ENCODE peak calls at places on chromosomes 3 and 15, in five cellular contexts. One of them, this sample, is unnamed.

GRCh38 chr3:37141676-37142075 is 32.7 kb downstream of the LRRFIP2 start:
- DNase-seq in tibial artery: no peak
- DNase-seq in heart left ventricle: no peak
- DNase-seq in mammary epithelial cell: no peak
- DNase-seq in foreskin keratinocyte: no peak
- DNase-seq in this sample: no peak

GRCh38 chr3:137116619-137117018 is 158.8 kb downstream of the IL20RB start:
- DNase-seq in heart left ventricle: no peak
- DNase-seq in foreskin keratinocyte: peak
- DNase-seq in mammary epithelial cell: peak
- DNase-seq in tibial artery: no peak
- DNase-seq in this sample: no peak

GRCh38 chr3:158313344-158313927 is 203.5 kb downstream of the RSRC1 start:
- DNase-seq in foreskin keratinocyte: peak
- DNase-seq in heart left ventricle: no peak
- DNase-seq in mammary epithelial cell: peak
- DNase-seq in tibial artery: no peak
- DNase-seq in this sample: peak

GRCh38 chr15:28933710-28934445 is 48.1 kb downstream of the APBA2 start:
- DNase-seq in mammary epithelial cell: no peak
- DNase-seq in heart left ventricle: no peak
- DNase-seq in foreskin keratinocyte: no peak
- DNase-seq in tibial artery: no peak
- DNase-seq in this sample: no peak

GRCh38 chr3:26308454-26308853 is 314.1 kb upstream of the LRRC3B start:
- DNase-seq in mammary epithelial cell: no peak
- DNase-seq in foreskin keratinocyte: no peak
- DNase-seq in heart left ventricle: no peak
- DNase-seq in tibial artery: no peak
- DNase-seq in this sample: no peak

GRCh38 chr3:131608741-131609140 is 106.0 kb upstream of the MRPL3 start:
- DNase-seq in tibial artery: no peak
- DNase-seq in heart left ventricle: no peak
- DNase-seq in foreskin keratinocyte: no peak
- DNase-seq in mammary epithelial cell: no peak
- DNase-seq in this sample: no peak

GRCh38 chr15:28994142-28994829 is 108.5 kb downstream of the APBA2 start:
- DNase-seq in tibial artery: no peak
- DNase-seq in heart left ventricle: no peak
- DNase-seq in mammary epithelial cell: no peak
- DNase-seq in foreskin keratinocyte: no peak
- DNase-seq in this sample: no peak

GRCh38 chr15:74787251-74788041 is 5.6 kb downstream of the CSK start:
- DNase-seq in mammary epithelial cell: peak
- DNase-seq in heart left ventricle: peak
- DNase-seq in tibial artery: peak
- DNase-seq in foreskin keratinocyte: peak
- DNase-seq in this sample: no peak

GRCh38 chr15:68800875-68801274 is 19.8 kb downstream of the ANP32A start:
- DNase-seq in mammary epithelial cell: no peak
- DNase-seq in heart left ventricle: no peak
- DNase-seq in tibial artery: no peak
- DNase-seq in foreskin keratinocyte: no peak
- DNase-seq in this sample: no peak

GRCh38 chr3:159988617-159989251 is at the start of gene IL12A:
- DNase-seq in heart left ventricle: peak
- DNase-seq in tibial artery: peak
- DNase-seq in mammary epithelial cell: peak
- DNase-seq in foreskin keratinocyte: peak
- DNase-seq in this sample: peak

GRCh38 chr15:89399390-89400120 is 64.9 kb upstream of the POLG start:
- DNase-seq in heart left ventricle: no peak
- DNase-seq in mammary epithelial cell: no peak
- DNase-seq in foreskin keratinocyte: no peak
- DNase-seq in tibial artery: no peak
- DNase-seq in this sample: peak

GRCh38 chr15:76577879-76578512 is 241.4 kb downstream of the ISL2 start:
- DNase-seq in mammary epithelial cell: peak
- DNase-seq in heart left ventricle: no peak
- DNase-seq in tibial artery: no peak
- DNase-seq in foreskin keratinocyte: peak
- DNase-seq in this sample: no peak

GRCh38 chr15:43067717-43068461 is 37.9 kb downstream of the UBR1 start:
- DNase-seq in tibial artery: no peak
- DNase-seq in mammary epithelial cell: peak
- DNase-seq in heart left ventricle: no peak
- DNase-seq in foreskin keratinocyte: peak
- DNase-seq in this sample: no peak

GRCh38 chr3:113906568-113907140 is 41.2 kb upstream of the ZDHHC23 start:
- DNase-seq in tibial artery: no peak
- DNase-seq in heart left ventricle: no peak
- DNase-seq in mammary epithelial cell: no peak
- DNase-seq in foreskin keratinocyte: no peak
- DNase-seq in this sample: no peak

GRCh38 chr15:90042766-90043525 is 41.8 kb downstream of the ZNF710 start:
- DNase-seq in tibial artery: no peak
- DNase-seq in foreskin keratinocyte: no peak
- DNase-seq in mammary epithelial cell: no peak
- DNase-seq in heart left ventricle: no peak
- DNase-seq in this sample: no peak

GRCh38 chr3:37753428-37753827 is 108.3 kb upstream of the CTDSPL start:
- DNase-seq in tibial artery: no peak
- DNase-seq in foreskin keratinocyte: peak
- DNase-seq in mammary epithelial cell: peak
- DNase-seq in heart left ventricle: no peak
- DNase-seq in this sample: no peak

GRCh38 chr15:78681306-78682012 is 40.4 kb upstream of the CHRNB4 start:
- DNase-seq in mammary epithelial cell: no peak
- DNase-seq in foreskin keratinocyte: no peak
- DNase-seq in tibial artery: no peak
- DNase-seq in heart left ventricle: no peak
- DNase-seq in this sample: no peak

GRCh38 chr3:33803894-33804526 is 5.6 kb downstream of the PDCD6IP start:
- DNase-seq in tibial artery: no peak
- DNase-seq in mammary epithelial cell: no peak
- DNase-seq in foreskin keratinocyte: no peak
- DNase-seq in heart left ventricle: no peak
- DNase-seq in this sample: no peak

GRCh38 chr3:49199900-49200281 is 28.5 kb downstream of the KLHDC8B start:
- DNase-seq in tibial artery: no peak
- DNase-seq in mammary epithelial cell: no peak
- DNase-seq in foreskin keratinocyte: no peak
- DNase-seq in heart left ventricle: no peak
- DNase-seq in this sample: no peak

GRCh38 chr15:57635300-57635944 is 43.7 kb downstream of the MYZAP start:
- DNase-seq in foreskin keratinocyte: no peak
- DNase-seq in mammary epithelial cell: no peak
- DNase-seq in heart left ventricle: peak
- DNase-seq in tibial artery: no peak
- DNase-seq in this sample: no peak

GRCh38 chr3:193744048-193744821 is 151.2 kb downstream of the OPA1 start:
- DNase-seq in foreskin keratinocyte: no peak
- DNase-seq in heart left ventricle: no peak
- DNase-seq in tibial artery: no peak
- DNase-seq in mammary epithelial cell: no peak
- DNase-seq in this sample: no peak

GRCh38 chr15:48868549-48868948 is 9.4 kb upstream of the EID1 start:
- DNase-seq in heart left ventricle: no peak
- DNase-seq in tibial artery: no peak
- DNase-seq in foreskin keratinocyte: peak
- DNase-seq in mammary epithelial cell: peak
- DNase-seq in this sample: peak

GRCh38 chr3:194025119-194025518 is 110.8 kb upstream of the HES1 start:
- DNase-seq in mammary epithelial cell: no peak
- DNase-seq in heart left ventricle: no peak
- DNase-seq in foreskin keratinocyte: no peak
- DNase-seq in tibial artery: no peak
- DNase-seq in this sample: no peak

GRCh38 chr15:74839526-74840395 is 3.2 kb downstream of the ULK3 start:
- DNase-seq in foreskin keratinocyte: no peak
- DNase-seq in heart left ventricle: no peak
- DNase-seq in mammary epithelial cell: no peak
- DNase-seq in tibial artery: no peak
- DNase-seq in this sample: no peak

GRCh38 chr15:75577401-75578205 is 1.5 kb downstream of the PTPN9 start:
- DNase-seq in tibial artery: no peak
- DNase-seq in mammary epithelial cell: peak
- DNase-seq in heart left ventricle: no peak
- DNase-seq in foreskin keratinocyte: no peak
- DNase-seq in this sample: peak

GRCh38 chr3:142828703-142829304 is 60.1 kb downstream of the PCOLCE2 start:
- DNase-seq in heart left ventricle: peak
- DNase-seq in foreskin keratinocyte: peak
- DNase-seq in mammary epithelial cell: peak
- DNase-seq in tibial artery: peak
- DNase-seq in this sample: peak

GRCh38 chr15:57696146-57696545 is 10.4 kb upstream of the POLR2M start:
- DNase-seq in mammary epithelial cell: no peak
- DNase-seq in heart left ventricle: no peak
- DNase-seq in tibial artery: no peak
- DNase-seq in foreskin keratinocyte: no peak
- DNase-seq in this sample: no peak

GRCh38 chr3:156673732-156674045 is 701 bp upstream of the TIPARP start:
- DNase-seq in foreskin keratinocyte: no peak
- DNase-seq in tibial artery: no peak
- DNase-seq in mammary epithelial cell: no peak
- DNase-seq in heart left ventricle: no peak
- DNase-seq in this sample: no peak

GRCh38 chr3:108838411-108838810 is 15.8 kb downstream of the TRAT1 start:
- DNase-seq in heart left ventricle: no peak
- DNase-seq in foreskin keratinocyte: no peak
- DNase-seq in tibial artery: no peak
- DNase-seq in mammary epithelial cell: no peak
- DNase-seq in this sample: no peak

DNA sequence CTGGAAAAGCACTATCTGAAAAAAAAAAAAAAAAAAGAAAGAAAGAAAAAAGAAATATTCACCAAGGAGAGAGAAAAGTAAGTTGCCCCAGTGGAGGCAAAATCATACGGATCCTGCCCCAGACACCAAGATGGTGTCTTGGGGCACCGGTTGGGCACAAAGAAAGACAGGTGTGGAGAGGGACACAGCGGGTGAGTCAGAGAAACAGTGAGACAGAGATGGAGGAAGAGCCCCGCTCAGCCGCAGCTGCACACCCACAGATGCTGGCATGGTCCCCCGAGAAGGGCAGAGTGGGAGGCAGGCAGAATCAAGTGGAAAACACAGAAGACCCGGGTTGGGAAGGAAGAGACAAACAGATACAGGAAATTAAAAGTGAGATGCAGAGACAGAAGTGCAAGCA is 129.7 kb upstream of the SMAD3 start:
- DNase-seq in mammary epithelial cell: no peak
- DNase-seq in heart left ventricle: no peak
- DNase-seq in foreskin keratinocyte: no peak
- DNase-seq in tibial artery: peak
- DNase-seq in this sample: no peak
- H3K27ac ChIP-seq in mammary epithelial cell: no peak
- H3K27ac ChIP-seq in heart left ventricle: peak
- H3K27ac ChIP-seq in foreskin keratinocyte: no peak
- H3K27ac ChIP-seq in tibial artery: no peak
- H3K27ac ChIP-seq in this sample: no peak

DNA sequence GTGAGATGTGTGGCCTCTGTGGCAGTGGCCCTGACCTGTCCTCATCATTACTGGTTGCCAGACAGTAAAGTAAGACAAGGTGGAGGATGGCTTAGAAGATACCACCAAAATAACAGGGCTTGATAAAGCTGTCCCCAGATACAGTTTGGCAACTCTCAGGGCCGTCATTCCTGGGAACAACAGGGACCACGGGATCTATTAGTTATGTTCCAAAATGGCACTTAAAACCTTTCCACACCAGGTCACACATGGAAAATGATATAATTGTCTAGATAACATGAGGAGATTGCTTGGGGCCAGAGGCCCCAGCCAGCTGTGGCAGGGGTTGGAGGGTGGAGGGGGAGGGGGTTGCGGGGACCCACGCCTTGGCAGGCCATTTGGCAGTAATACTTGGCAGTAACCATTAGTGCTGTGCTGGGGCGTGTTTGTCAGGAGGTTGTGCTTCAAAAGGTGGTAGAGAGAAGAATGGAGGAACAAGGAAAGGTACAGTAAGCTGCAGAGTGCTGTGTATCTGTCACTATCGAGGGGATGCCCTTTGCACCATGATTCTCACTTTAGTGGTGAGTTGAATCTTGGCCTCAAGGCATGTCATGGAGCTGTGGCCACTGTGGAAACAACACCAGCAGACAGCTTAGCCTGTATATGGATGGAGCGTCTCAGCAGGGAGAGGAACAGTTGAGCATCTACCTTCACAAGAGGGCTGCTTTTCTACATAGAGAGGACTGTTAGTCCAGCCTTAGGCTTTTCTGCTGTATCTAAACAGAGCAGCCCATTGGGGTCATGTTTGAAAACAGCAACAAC is 14.0 kb downstream of the PLCL2 start:
- DNase-seq in tibial artery: no peak
- DNase-seq in mammary epithelial cell: no peak
- DNase-seq in foreskin keratinocyte: no peak
- DNase-seq in heart left ventricle: peak
- DNase-seq in this sample: no peak
- TF ChIP-seq CTCF in tibial artery: no peak
- TF ChIP-seq CTCF in mammary epithelial cell: no peak
- TF ChIP-seq CTCF in foreskin keratinocyte: no peak
- TF ChIP-seq CTCF in heart left ventricle: no peak
- TF ChIP-seq CTCF in this sample: no peak

DNA sequence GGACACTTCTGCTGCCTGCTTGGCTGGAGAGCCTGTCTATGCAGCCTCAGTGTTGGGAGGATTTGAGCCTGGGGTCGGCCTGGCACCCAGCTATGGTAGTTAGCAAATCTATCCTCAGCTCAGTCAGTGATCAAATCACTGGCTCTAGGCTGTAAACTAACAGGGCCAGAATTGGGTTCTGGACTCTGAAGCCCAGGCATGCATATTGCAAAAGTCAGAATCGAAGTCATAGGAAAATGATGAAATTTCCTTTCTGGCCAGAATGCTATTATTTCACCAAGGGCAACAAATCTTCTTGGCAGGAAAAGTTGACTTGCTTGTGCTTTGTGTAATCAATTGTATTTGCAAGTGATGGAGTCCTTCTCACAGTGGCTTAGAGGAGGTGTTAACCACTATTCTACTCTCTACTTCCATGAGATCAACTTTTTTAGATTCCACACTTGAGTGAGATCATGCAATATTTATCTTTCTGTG is 482.6 kb upstream of the TPRG1 start:
- DNase-seq in tibial artery: peak
- DNase-seq in mammary epithelial cell: no peak
- DNase-seq in foreskin keratinocyte: no peak
- DNase-seq in heart left ventricle: no peak
- DNase-seq in this sample: no peak
- H3K27ac ChIP-seq in tibial artery: peak
- H3K27ac ChIP-seq in mammary epithelial cell: no peak
- H3K27ac ChIP-seq in foreskin keratinocyte: no peak
- H3K27ac ChIP-seq in heart left ventricle: peak
- H3K27ac ChIP-seq in this sample: peak

DNA sequence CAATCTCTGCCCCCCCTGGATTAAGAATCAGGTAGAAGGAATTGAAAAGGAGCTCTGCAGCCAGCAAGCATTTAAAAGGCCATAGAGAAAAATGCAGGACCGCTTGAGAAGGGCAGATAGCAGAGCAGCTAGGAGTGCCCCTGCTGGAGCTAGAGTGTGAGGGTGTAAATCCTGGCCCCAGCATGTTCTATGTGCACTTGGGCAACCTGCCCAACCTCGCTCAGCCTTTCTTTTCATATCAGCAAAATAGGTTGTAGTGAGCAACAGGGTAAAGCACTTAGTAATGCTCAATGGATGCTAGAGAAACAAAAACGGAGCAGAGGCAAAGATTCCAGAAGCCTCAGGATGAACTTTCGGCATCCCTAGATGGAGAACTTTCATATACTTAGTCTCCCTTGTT is 25.0 kb upstream of the THBS1 start:
- DNase-seq in heart left ventricle: no peak
- DNase-seq in tibial artery: no peak
- DNase-seq in mammary epithelial cell: no peak
- DNase-seq in foreskin keratinocyte: peak
- DNase-seq in this sample: no peak
- TF ChIP-seq CTCF in heart left ventricle: no peak
- TF ChIP-seq CTCF in tibial artery: no peak
- TF ChIP-seq CTCF in mammary epithelial cell: no peak
- TF ChIP-seq CTCF in foreskin keratinocyte: peak
- TF ChIP-seq CTCF in this sample: no peak

This sample was measured in RWPE1.